ENCODE peak calls at places on chromosomes 7 and 10, in eight cellular contexts. O, Q, W, V, C, E, J and U are unnamed samples.

GRCh38 chr7:140653319-140654108 is 12.9 kb upstream of the DENND2A start:
- DNase-seq in Q (peak), E (peak), J (peak), C (peak), O (no peak), W (peak), V (peak), U (no peak)

GRCh38 chr10:71621263-71621751 is 98.3 kb downstream of the C10orf105 start:
- DNase-seq in E (no peak), V (peak), Q (peak), C (no peak), J (no peak), W (no peak), O (no peak), U (peak)

GRCh38 chr10:66349726-66350125 is 576.1 kb upstream of the LRRTM3 start:
- DNase-seq in V (no peak), W (no peak), Q (no peak), O (no peak), E (no peak), C (no peak), J (no peak), U (no peak)

GRCh38 chr7:50268990-50269389 is 35.5 kb upstream of the IKZF1 start:
- DNase-seq in J (no peak), C (no peak), Q (no peak), E (no peak), O (no peak), W (no peak), V (no peak), U (no peak)

GRCh38 chr10:110616493-110617033 is 27.6 kb upstream of the RBM20 start:
- DNase-seq in E (no peak), Q (no peak), J (no peak), V (no peak), C (no peak), W (no peak), O (no peak), U (no peak)

GRCh38 chr7:44583145-44583544 is 1.1 kb upstream of the TMED4 start:
- DNase-seq in V (no peak), E (no peak), J (no peak), Q (no peak), W (no peak), O (no peak), C (no peak), U (no peak)

GRCh38 chr10:120456143-120456625 is 843 bp upstream of the PLPP4 start:
- DNase-seq in E (no peak), O (no peak), C (no peak), V (no peak), J (no peak), W (no peak), Q (no peak), U (no peak)

GRCh38 chr7:137985253-137985896 is 16.5 kb downstream of the CREB3L2 start:
- DNase-seq in Q (no peak), O (no peak), E (peak), V (no peak), W (no peak), C (no peak), J (peak), U (no peak)

GRCh38 chr7:31633894-31634494 is 53.0 kb upstream of the PPP1R17 start:
- DNase-seq in J (peak), V (peak), W (no peak), O (no peak), Q (no peak), E (peak), C (no peak), U (no peak)

GRCh38 chr10:13877154-13877909 is 290.6 kb downstream of the PRPF18 start:
- DNase-seq in J (no peak), C (peak), E (peak), W (no peak), V (no peak), O (peak), Q (peak), U (no peak)

GRCh38 chr7:124536156-124536762 is 229.3 kb downstream of the GPR37 start:
- DNase-seq in O (no peak), W (no peak), J (no peak), E (no peak), C (no peak), V (no peak), Q (no peak), U (no peak)

GRCh38 chr7:76220185-76221057 is 18.7 kb downstream of the SRRM3 start:
- DNase-seq in O (no peak), W (no peak), C (no peak), V (peak), E (peak), J (peak), Q (no peak), U (no peak)

GRCh38 chr10:21315321-21316220 is 209.9 kb downstream of the SKIDA1 start:
- DNase-seq in C (peak), J (peak), V (peak), O (peak), W (no peak), E (peak), Q (peak), U (peak)

GRCh38 chr10:51960494-51960895 is 261.1 kb upstream of the CSTF2T start:
- DNase-seq in J (peak), C (no peak), Q (no peak), V (peak), O (no peak), W (no peak), E (peak), U (no peak)

GRCh38 chr7:7898155-7898554 is 70.4 kb upstream of the GLCCI1 start:
- DNase-seq in W (no peak), E (no peak), O (no peak), C (no peak), Q (no peak), V (no peak), J (no peak), U (no peak)

GRCh38 chr7:27863866-27864265 is 123.9 kb downstream of the TAX1BP1 start:
- DNase-seq in V (no peak), W (no peak), O (no peak), E (no peak), Q (peak), J (no peak), C (no peak), U (no peak)

GRCh38 chr10:93461807-93462178 is 20.3 kb downstream of the MYOF start:
- DNase-seq in C (no peak), Q (no peak), J (no peak), E (no peak), W (no peak), V (no peak), O (no peak), U (no peak)

GRCh38 chr10:110863361-110863760 is 8.4 kb upstream of the PDCD4 start:
- DNase-seq in O (no peak), E (no peak), Q (no peak), W (no peak), V (no peak), J (no peak), C (no peak), U (no peak)

GRCh38 chr7:29564455-29565185 is 985 bp downstream of the PRR15 start:
- DNase-seq in E (peak), W (no peak), C (peak), Q (peak), J (peak), V (peak), O (no peak), U (peak)

GRCh38 chr7:29565186-29565540 is 1.5 kb downstream of the PRR15 start:
- DNase-seq in C (no peak), W (no peak), E (no peak), J (no peak), Q (no peak), V (peak), O (no peak), U (no peak)

GRCh38 chr7:29562307-29562706 is 1.3 kb upstream of the PRR15 start:
- DNase-seq in W (no peak), E (no peak), C (no peak), V (no peak), Q (no peak), J (no peak), O (no peak), U (no peak)

GRCh38 chr7:29565634-29565981 is 2.0 kb downstream of the PRR15 start:
- DNase-seq in O (no peak), V (no peak), E (no peak), W (no peak), C (no peak), J (no peak), Q (no peak), U (no peak)

GRCh38 chr7:29563590-29564454 is at the start of gene PRR15:
- DNase-seq in Q (peak), W (no peak), O (no peak), C (peak), E (peak), J (peak), V (peak), U (peak)
- H3K27ac ChIP-seq in Q (peak), W (no peak), O (peak), C (no peak), E (peak), J (no peak), V (peak), U (peak)

DNA sequence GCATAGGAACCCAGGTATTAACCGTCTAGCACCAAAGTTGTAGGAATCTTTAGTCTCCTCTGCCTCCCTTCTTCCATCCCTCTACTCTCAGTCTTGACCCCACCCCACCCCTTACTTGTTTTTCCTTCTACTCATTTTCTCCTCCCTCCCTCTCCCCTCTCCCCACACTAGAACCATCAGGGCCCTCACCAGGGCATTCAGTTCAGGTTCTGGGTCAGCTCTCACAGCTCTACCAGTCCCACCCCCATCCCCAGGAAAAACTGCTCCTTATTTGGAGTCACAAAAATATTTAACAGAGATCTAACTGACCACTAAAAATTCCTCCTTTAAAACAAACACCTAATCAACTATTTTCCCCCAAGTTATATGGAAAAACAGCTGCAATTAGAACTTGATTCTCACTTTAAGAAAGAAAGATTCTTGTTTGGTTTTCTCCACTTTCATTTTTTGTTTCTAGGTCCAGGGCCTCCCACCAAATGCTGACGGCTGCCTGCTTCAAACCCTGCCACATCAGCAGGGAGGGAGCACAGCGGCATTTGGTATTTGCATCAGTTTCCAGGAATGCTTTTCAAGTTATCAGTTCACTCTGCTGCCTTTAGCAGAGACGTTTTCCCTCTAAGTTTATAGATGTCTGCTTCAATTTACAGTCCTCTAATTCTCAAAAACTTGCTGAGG is 2.8 kb upstream of the COL1A2 start:
- DNase-seq in E (no peak), W (no peak), J (peak), V (peak), Q (no peak), C (peak), O (no peak), U (no peak)
- H3K27ac ChIP-seq in E (no peak), W (no peak), J (peak), V (peak), Q (peak), C (peak), O (peak), U (peak)

GRCh38 chr7:106609416-106609815 is 51.5 kb downstream of the CCDC71L start:
- DNase-seq in E (no peak), V (no peak), J (no peak), Q (no peak), W (no peak), C (no peak), O (no peak), U (no peak)
- H3K27ac ChIP-seq in E (no peak), V (no peak), J (no peak), Q (peak), W (no peak), C (no peak), O (no peak), U (no peak)

GRCh38 chr10:114683162-114683561 is 25.1 kb upstream of the ABLIM1 start:
- DNase-seq in W (no peak), C (no peak), O (no peak), J (no peak), E (no peak), V (no peak), Q (no peak), U (no peak)

GRCh38 chr10:114681542-114681941 is 23.5 kb upstream of the ABLIM1 start:
- DNase-seq in W (no peak), E (no peak), J (no peak), O (no peak), V (no peak), C (no peak), Q (no peak), U (no peak)

GRCh38 chr10:114683593-114683992 is 25.5 kb upstream of the ABLIM1 start:
- DNase-seq in O (no peak), C (no peak), W (no peak), Q (no peak), J (no peak), E (no peak), V (no peak), U (no peak)

GRCh38 chr10:114682121-114682520 is 24.0 kb upstream of the ABLIM1 start:
- DNase-seq in J (no peak), Q (no peak), W (no peak), O (no peak), C (no peak), V (no peak), E (no peak), U (no peak)

DNA sequence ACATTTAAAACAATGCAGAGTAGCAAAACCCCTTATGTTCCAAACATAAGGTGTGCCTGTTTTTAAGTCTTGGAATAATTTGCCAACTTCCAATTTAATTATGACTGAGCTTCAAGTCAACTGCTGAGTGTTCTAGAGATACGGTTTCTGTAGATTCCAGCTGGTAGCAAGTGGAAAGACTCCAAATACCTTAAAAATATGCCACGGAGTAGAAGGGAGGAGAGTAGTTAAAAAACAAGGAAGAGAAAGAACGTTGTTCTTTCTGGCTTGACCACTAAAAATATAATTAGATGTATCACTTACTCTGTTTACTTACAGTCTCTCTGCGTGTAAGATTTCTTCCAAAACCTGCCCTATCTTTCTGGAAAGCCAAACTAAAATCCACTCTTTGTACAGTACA is 24.5 kb upstream of the ABLIM1 start:
- DNase-seq in C (no peak), V (no peak), J (no peak), E (no peak), W (no peak), O (no peak), Q (no peak), U (no peak)
- H3K27ac ChIP-seq in C (no peak), V (peak), J (no peak), E (no peak), W (no peak), O (no peak), Q (no peak), U (peak)

GRCh38 chr7:47185193-47185592 is 396.7 kb downstream of the TNS3 start:
- DNase-seq in W (no peak), V (no peak), J (no peak), E (no peak), Q (no peak), C (no peak), O (no peak), U (no peak)
- H3K27ac ChIP-seq in W (no peak), V (no peak), J (no peak), E (no peak), Q (peak), C (no peak), O (peak), U (no peak)

GRCh38 chr10:85643839-85644525 is 722.6 kb downstream of the GRID1 start:
- DNase-seq in Q (no peak), E (peak), O (no peak), C (no peak), V (no peak), W (no peak), J (no peak), U (no peak)

GRCh38 chr10:85641479-85641967 is 725.1 kb downstream of the GRID1 start:
- DNase-seq in V (no peak), J (no peak), W (no peak), O (no peak), E (no peak), C (no peak), Q (no peak), U (no peak)

GRCh38 chr10:85642082-85642420 is 724.5 kb downstream of the GRID1 start:
- DNase-seq in C (no peak), Q (no peak), W (no peak), V (no peak), E (no peak), J (no peak), O (no peak), U (no peak)

GRCh38 chr10:85642421-85643170 is 724.0 kb downstream of the GRID1 start:
- DNase-seq in Q (no peak), W (no peak), O (no peak), C (no peak), E (peak), V (no peak), J (no peak), U (no peak)

DNA sequence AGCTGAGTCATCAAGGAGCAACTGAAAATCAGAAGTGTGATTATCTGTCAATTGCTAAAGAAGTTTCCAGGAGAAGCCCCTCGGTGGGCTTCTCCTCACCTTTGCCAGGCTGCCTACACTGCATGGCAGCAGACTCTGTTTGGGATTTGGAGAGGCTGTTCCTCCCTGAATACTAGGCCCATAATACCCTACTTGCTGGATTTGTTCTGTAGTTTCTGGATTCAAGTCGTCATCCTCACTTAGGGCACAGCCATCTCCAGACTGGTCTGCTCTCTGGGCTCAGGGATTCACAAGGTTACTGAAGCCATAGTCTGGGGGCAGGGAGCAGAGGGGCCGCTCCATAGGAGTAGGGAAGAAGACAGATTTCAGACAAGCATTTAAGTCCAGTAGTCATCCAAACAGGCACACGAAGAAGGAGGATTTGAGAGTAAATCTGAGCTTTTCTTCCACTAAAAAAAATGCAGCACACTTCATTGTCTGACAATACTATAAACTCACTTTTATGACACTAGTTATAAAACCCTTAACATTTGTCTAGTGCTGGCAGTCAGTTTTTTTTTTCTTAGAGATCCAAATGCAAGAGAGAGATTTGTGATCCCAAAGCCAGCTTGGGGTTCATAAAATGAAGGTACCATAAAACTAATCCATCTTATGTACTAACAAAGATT is 723.3 kb downstream of the GRID1 start:
- DNase-seq in V (no peak), E (no peak), W (no peak), J (no peak), Q (no peak), O (no peak), C (no peak), U (no peak)
- H3K27ac ChIP-seq in V (no peak), E (no peak), W (no peak), J (peak), Q (peak), O (no peak), C (no peak), U (peak)